ENCODE peak calls at places on chromosomes 13 and 19, in four cellular contexts. D, W, G and U are unnamed samples.

GRCh38 chr19:23294141-23294540 is 43.9 kb upstream of the ZNF724 start:
- DNase-seq in D (no peak), W (no peak), G (no peak), U (no peak)

GRCh38 chr19:40717880-40718773 is 1.2 kb downstream of the ITPKC start:
- DNase-seq in W (peak; percentile 58), G (no peak), D (no peak), U (peak; percentile 38)

GRCh38 chr19:28686741-28687140 is 526.2 kb downstream of the UQCRFS1 start:
- DNase-seq in D (no peak), G (no peak), W (no peak), U (no peak)

GRCh38 chr19:50427997-50428425 is 4.7 kb upstream of the MYBPC2 start:
- DNase-seq in D (peak; percentile 73), W (peak; percentile 86), G (no peak), U (peak; percentile 79)

GRCh38 chr13:45016792-45017425 is 27.6 kb downstream of the GPALPP1 start:
- DNase-seq in W (no peak), G (no peak), D (no peak), U (no peak)

GRCh38 chr19:18292810-18293641 is 11.6 kb upstream of the JUND start:
- DNase-seq in G (no peak), W (peak; percentile 85), D (peak; percentile 52), U (peak; percentile 78)

GRCh38 chr13:23799945-23800344 is 89.3 kb downstream of the MIPEP start:
- DNase-seq in D (peak; percentile 21), G (no peak), W (no peak), U (no peak)

GRCh38 chr19:45863840-45864628 is at the start of gene FOXA3:
- DNase-seq in D (no peak), G (no peak), W (peak; percentile 62), U (peak; percentile 77)

GRCh38 chr13:110518571-110518970 is 43.0 kb downstream of the RAB20 start:
- DNase-seq in W (no peak), D (no peak), G (no peak), U (no peak)

GRCh38 chr19:16702123-16702522 is 17.5 kb upstream of the NWD1 start:
- DNase-seq in D (peak; percentile 24), G (peak; percentile 62), W (peak; percentile 45), U (no peak)

GRCh38 chr19:3725640-3726310 is 17.6 kb downstream of the TJP3 start:
- DNase-seq in G (no peak), W (no peak), D (no peak), U (peak; percentile 90)

GRCh38 chr19:6012416-6013170 is 34.7 kb upstream of the RANBP3 start:
- DNase-seq in W (no peak), G (no peak), D (no peak), U (peak; percentile 35)

GRCh38 chr19:30316560-30317106 is 55.6 kb upstream of the ZNF536 start:
- DNase-seq in D (no peak), W (no peak), G (no peak), U (no peak)

GRCh38 chr13:37270206-37271001 is 164.9 kb upstream of the CSNK1A1L start:
- DNase-seq in D (no peak), W (no peak), G (peak; percentile 5), U (no peak)

GRCh38 chr19:19139876-19140229 is 1.6 kb upstream of the TMEM161A start:
- DNase-seq in G (no peak), W (no peak), D (no peak), U (no peak)

GRCh38 chr13:36858285-36858684 is 39.3 kb downstream of the RFXAP start:
- DNase-seq in G (peak; percentile 10), D (no peak), W (no peak), U (no peak)

GRCh38 chr19:42401365-42402303 is 11.5 kb upstream of the CNFN start:
- DNase-seq in G (peak; percentile 32), W (peak; percentile 83), D (peak; percentile 65), U (peak; percentile 90)

GRCh38 chr19:5418676-5419075 is 36.5 kb upstream of the ZNRF4 start:
- DNase-seq in D (no peak), W (no peak), G (no peak), U (no peak)

GRCh38 chr19:4119763-4120162 is 4.2 kb downstream of the MAP2K2 start:
- DNase-seq in G (no peak), D (no peak), W (no peak), U (no peak)

GRCh38 chr19:29576761-29577661 is 29.1 kb upstream of the POP4 start:
- DNase-seq in W (no peak), D (peak; percentile 5), G (no peak), U (no peak)

GRCh38 chr13:109720758-109721184 is 65.6 kb downstream of the IRS2 start:
- DNase-seq in D (no peak), G (no peak), W (no peak), U (no peak)

GRCh38 chr19:40219721-40220276 is 1.6 kb upstream of the TTC9B start:
- DNase-seq in W (no peak), D (peak; percentile 73), G (no peak), U (no peak)

GRCh38 chr19:55640043-55640576 is 692 bp upstream of the ZNF580 start:
- DNase-seq in G (no peak), W (peak; percentile 78), D (peak; percentile 53), U (peak; percentile 76)

GRCh38 chr19:1847684-1848398 is 442 bp downstream of the REXO1 start:
- DNase-seq in G (no peak), D (peak; percentile 56), W (peak; percentile 40), U (no peak)

GRCh38 chr13:69094485-69094884 is 1013.1 kb upstream of the ATXN8OS start:
- DNase-seq in G (no peak), W (no peak), D (no peak), U (no peak)

GRCh38 chr13:39311619-39312018 is 273.4 kb downstream of the NHLRC3 start:
- DNase-seq in W (no peak), D (no peak), G (no peak), U (no peak)

GRCh38 chr13:112774829-112775565 is 85.2 kb downstream of the ATP11A start:
- DNase-seq in W (no peak), D (no peak), G (no peak), U (no peak)

DNA sequence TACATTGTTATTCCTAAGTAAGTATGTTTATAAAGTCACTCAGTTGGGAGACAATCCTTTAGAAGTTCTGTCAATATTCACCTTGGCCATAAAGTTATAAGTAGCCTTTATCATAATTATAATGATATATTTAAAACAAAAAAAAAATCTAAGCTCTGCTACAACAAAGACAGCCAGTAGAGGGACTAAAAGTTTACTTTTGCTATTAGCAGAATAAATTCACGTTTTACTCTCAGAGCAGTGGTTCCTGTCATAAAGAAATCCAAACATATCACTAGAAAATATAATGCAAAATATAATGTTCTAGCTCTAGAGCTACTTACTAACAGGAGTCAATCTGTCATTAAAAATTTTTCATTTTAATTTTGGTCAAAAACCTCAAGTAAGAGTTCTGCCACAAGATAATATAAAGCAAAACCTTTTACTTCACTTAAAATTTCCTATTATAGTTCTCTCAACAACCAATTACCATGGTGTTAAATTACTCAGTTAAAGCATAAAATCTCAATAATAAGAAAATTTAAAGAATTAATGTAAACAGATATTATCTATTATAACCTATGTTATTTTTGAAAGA is 17.7 kb downstream of the INTS6 start:
- DNase-seq in D (no peak), G (no peak), W (no peak), U (no peak)
- TF ChIP-seq CTCF in D (peak; percentile 34), G (peak; percentile 35), W (peak; percentile 42), U (peak; percentile 35)

GRCh38 chr13:29454931-29455481 is 140.5 kb downstream of the SLC7A1 start:
- DNase-seq in G (no peak), W (no peak), D (no peak), U (no peak)
- TF ChIP-seq CTCF in G (peak; percentile 27), W (no peak), D (peak; percentile 74), U (no peak)

GRCh38 chr19:43664008-43664407 is 6.0 kb downstream of the PLAUR start:
- DNase-seq in W (no peak), G (no peak), D (no peak), U (no peak)

GRCh38 chr19:43658001-43658400 is 12.0 kb downstream of the PLAUR start:
- DNase-seq in D (no peak), G (no peak), W (no peak), U (no peak)

GRCh38 chr19:43660301-43660700 is 9.7 kb downstream of the PLAUR start:
- DNase-seq in D (no peak), W (no peak), G (no peak), U (no peak)

GRCh38 chr19:43667524-43668405 is 2.2 kb downstream of the PLAUR start:
- DNase-seq in W (peak; percentile 15), D (no peak), G (no peak), U (peak; percentile 56)

DNA sequence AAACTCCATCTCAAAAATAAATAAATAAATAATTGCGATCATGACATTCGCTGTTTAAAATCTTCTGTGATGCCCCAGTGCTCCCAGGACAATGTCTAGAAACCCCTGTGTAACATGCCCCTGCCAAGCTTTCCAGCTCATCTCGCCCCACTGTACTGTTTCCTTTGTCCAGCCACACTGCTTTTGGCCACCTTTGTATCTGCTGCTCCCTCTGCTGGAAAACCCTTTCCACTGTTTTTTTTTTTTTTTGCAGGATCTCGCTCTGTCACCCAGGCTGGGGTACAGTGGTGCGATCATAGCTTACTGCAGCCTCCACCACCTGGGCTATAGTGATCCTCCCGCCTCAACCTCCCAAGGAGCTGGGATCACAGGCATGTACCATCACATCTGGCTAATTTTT is 7.5 kb downstream of the PLAUR start:
- DNase-seq in G (no peak), W (no peak), D (no peak), U (no peak)
- TF ChIP-seq CTCF in G (peak; percentile 45), W (no peak), D (peak; percentile 62), U (no peak)

GRCh38 chr19:13022859-13023636 is 27.8 kb downstream of the NFIX start:
- DNase-seq in D (peak; percentile 74), W (peak; percentile 87), G (peak; percentile 96), U (peak; percentile 59)
- TF ChIP-seq CTCF in D (no peak), W (no peak), G (no peak), U (no peak)

GRCh38 chr19:44582581-44583265 is 30.6 kb upstream of the IGSF23 start:
- DNase-seq in G (no peak), D (no peak), W (peak; percentile 17), U (peak; percentile 36)
- TF ChIP-seq CTCF in G (peak; percentile 80), D (peak; percentile 81), W (peak; percentile 48), U (peak; percentile 33)

DNA sequence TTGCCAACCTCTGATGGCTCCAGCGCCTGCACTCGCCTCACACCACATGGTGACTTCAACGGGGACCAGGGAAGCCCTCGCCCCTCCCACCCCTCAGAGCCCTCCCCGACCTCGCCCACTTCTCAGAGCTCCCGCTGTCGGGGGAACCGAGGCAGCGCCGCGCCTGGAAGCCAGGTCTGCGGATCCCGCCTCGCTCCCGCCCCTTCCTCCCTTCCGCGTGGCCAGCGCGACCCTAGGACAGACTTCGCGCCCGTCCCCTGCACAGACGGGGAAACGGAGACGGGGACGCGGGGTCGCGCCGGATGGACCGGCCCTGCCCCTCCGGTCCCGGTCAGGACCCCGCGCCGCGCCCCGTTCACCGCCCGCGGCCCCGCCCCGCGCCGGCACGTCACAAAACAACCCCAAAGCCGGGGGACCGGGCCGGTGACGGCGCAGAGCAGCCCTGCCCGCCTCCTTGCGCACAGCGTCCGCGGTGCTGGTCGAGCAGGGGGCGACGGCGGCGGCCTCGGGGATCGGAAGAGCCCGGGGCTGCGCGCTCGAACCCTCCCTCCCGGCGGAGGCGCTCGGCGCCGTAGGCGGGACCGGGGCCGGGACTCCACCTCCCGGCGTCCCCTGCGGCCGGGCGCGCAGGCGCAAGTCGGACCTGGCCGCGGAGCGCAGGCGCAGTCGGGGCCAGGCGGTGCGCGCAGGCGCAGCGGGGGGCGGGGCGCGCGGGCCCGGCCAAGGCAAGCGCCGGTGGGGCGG is 379 bp upstream of the CDC34 start:
- DNase-seq in G (no peak), D (peak; percentile 49), W (peak; percentile 87), U (peak; percentile 98)
- TF ChIP-seq CTCF in G (no peak), D (no peak), W (no peak), U (no peak)

GRCh38 chr19:49422407-49423277 is 599 bp downstream of the PTH2 start:
- DNase-seq in W (peak; percentile 56), G (no peak), D (no peak), U (no peak)
- TF ChIP-seq CTCF in W (peak; percentile 42), G (peak; percentile 22), D (peak; percentile 32), U (no peak)